ENCODE peak calls at places on chromosomes 4 and X, in five cellular contexts. S is nephron progenitor cell, G is hippocampal formation, L is NCI-H1436 treated with DMSO at 0.1 percent for 48 hours, T is astrocyte. N is an unnamed sample.
A peak's percentile ranks its signal among the peaks of the same experiment; 100 is the strongest.

GRCh38 chr4:52979821-52980590 is 117.9 kb downstream of the RASL11B start:
- DNase-seq in T (no peak), L (no peak), G (no peak), S (no peak), N (no peak)

GRCh38 chr4:52576326-52576725 is 82.8 kb downstream of the USP46 start:
- DNase-seq in T (no peak), S (no peak), G (no peak), L (no peak), N (no peak)

GRCh38 chr4:145097331-145097820 is 620 bp downstream of the ANAPC10 start:
- DNase-seq in T (no peak), L (no peak), G (no peak), S (no peak), N (no peak)

GRCh38 chrX:45485682-45486081 is 285.0 kb upstream of the DIPK2B start:
- DNase-seq in G (no peak), L (no peak), T (no peak), S (no peak), N (no peak)

GRCh38 chr4:183430317-183430986 is 14.0 kb upstream of the CDKN2AIP start:
- DNase-seq in S (no peak), L (no peak), T (no peak), G (no peak), N (no peak)

GRCh38 chr4:145061325-145061920 is 36.6 kb downstream of the ANAPC10 start:
- DNase-seq in L (no peak), G (peak; percentile 76), T (peak; percentile 24), S (no peak), N (peak; percentile 21)

GRCh38 chr4:164731827-164732474 is 22.0 kb upstream of the SMIM31 start:
- DNase-seq in T (peak; percentile 10), S (peak; percentile 69), L (no peak), G (peak; percentile 66), N (peak; percentile 35)

GRCh38 chr4:33722800-33723511 is 2521.4 kb downstream of the ARAP2 start:
- DNase-seq in T (no peak), G (peak; percentile 65), L (no peak), S (no peak), N (no peak)